ENCODE peak calls at places on chromosome 13, in four cellular contexts. X is colonic mucosa, A is suprapubic skin, C is A549. S is an unnamed sample. For H3K4me1, the result is how much of the 10 kb centered on the place peaks cover.

GRCh38 chr13:113405481-113406300 is 41.8 kb upstream of the GRTP1 start:
- DNase-seq in A (peak), C (no peak), X (no peak), S (no peak)

GRCh38 chr13:112102243-112102642 is 35.3 kb downstream of the SOX1 start:
- DNase-seq in A (no peak), C (no peak), X (no peak), S (no peak)

GRCh38 chr13:46172531-46172991 is 9.4 kb downstream of the LCP1 start:
- DNase-seq in C (no peak), X (no peak), A (no peak), S (peak)

GRCh38 chr13:20426766-20427448 is 98.8 kb downstream of the CRYL1 start:
- DNase-seq in C (no peak), A (no peak), X (no peak), S (no peak)

GRCh38 chr13:71867101-71867814 is at the start of gene DACH1:
- DNase-seq in C (no peak), X (peak), A (peak), S (no peak)

GRCh38 chr13:110226051-110226562 is 80.8 kb downstream of the COL4A1 start:
- DNase-seq in A (no peak), X (no peak), C (no peak), S (no peak)

GRCh38 chr13:44573790-44574465 is 2.2 kb downstream of the TSC22D1 start:
- DNase-seq in C (peak), A (no peak), X (no peak), S (peak)

GRCh38 chr13:59352600-59352999 is 811.1 kb downstream of the DIAPH3 start:
- DNase-seq in X (no peak), A (no peak), C (no peak), S (no peak)

GRCh38 chr13:44017756-44018309 is 138.1 kb downstream of the LACC1 start:
- DNase-seq in A (no peak), X (no peak), C (no peak), S (no peak)

GRCh38 chr13:87255394-87255793 is 415.8 kb upstream of the SLITRK5 start:
- DNase-seq in X (no peak), C (no peak), A (no peak), S (no peak)

GRCh38 chr13:75226755-75227435 is 255.1 kb downstream of the TBC1D4 start:
- DNase-seq in A (no peak), X (no peak), C (no peak), S (peak)

GRCh38 chr13:110213461-110214074 is 93.4 kb downstream of the COL4A1 start:
- DNase-seq in A (no peak), C (no peak), X (no peak), S (no peak)

GRCh38 chr13:93635687-93636086 is 409.1 kb downstream of the GPC6 start:
- DNase-seq in C (no peak), X (no peak), A (no peak), S (no peak)

GRCh38 chr13:21117104-21117809 is 55.9 kb upstream of the LATS2 start:
- DNase-seq in C (no peak), A (no peak), X (no peak), S (no peak)

GRCh38 chr13:98482476-98483444 is 94.1 kb downstream of the STK24 start:
- DNase-seq in C (no peak), A (no peak), X (peak), S (no peak)

GRCh38 chr13:31629085-31629785 is 110.1 kb upstream of the RXFP2 start:
- DNase-seq in X (no peak), A (no peak), C (no peak), S (no peak)

GRCh38 chr13:43838909-43839308 is 40.6 kb downstream of the CCDC122 start:
- DNase-seq in A (no peak), X (no peak), C (no peak), S (no peak)

GRCh38 chr13:53782400-53783030 is 753.9 kb downstream of the OLFM4 start:
- DNase-seq in C (peak), A (no peak), X (peak), S (peak)

GRCh38 chr13:113142876-113143275 is 15.6 kb upstream of the PROZ start:
- DNase-seq in X (no peak), C (no peak), A (no peak), S (no peak)

GRCh38 chr13:19088416-19088815 is 93.2 kb downstream of the TUBA3C start:
- DNase-seq in C (no peak), A (no peak), X (no peak), S (no peak)

GRCh38 chr13:31862828-31863227 is 123.5 kb downstream of the RXFP2 start:
- DNase-seq in C (no peak), A (no peak), X (no peak), S (no peak)

GRCh38 chr13:102944821-102945220 is 99.0 kb downstream of the ERCC5 start:
- DNase-seq in C (no peak), X (no peak), A (no peak), S (no peak)

GRCh38 chr13:113647351-113648217 is 10.4 kb downstream of the ATP4B start:
- DNase-seq in X (peak), A (peak), C (peak), S (no peak)

GRCh38 chr13:97648171-97648880 is 214.4 kb downstream of the RAP2A start:
- DNase-seq in A (no peak), X (no peak), C (no peak), S (no peak)

GRCh38 chr13:31161583-31162150 is at the start of gene HSPH1:
- DNase-seq in A (peak), X (peak), C (peak), S (peak)

GRCh38 chr13:42219051-42219450 is 52.9 kb upstream of the AKAP11 start:
- DNase-seq in A (no peak), C (no peak), X (no peak), S (no peak)

GRCh38 chr13:72304121-72304745 is 423.2 kb downstream of the MZT1 start:
- DNase-seq in X (no peak), A (no peak), C (no peak), S (no peak)

GRCh38 chr13:43986395-43986794 is 106.7 kb downstream of the LACC1 start:
- DNase-seq in X (no peak), A (no peak), C (no peak), S (no peak)

GRCh38 chr13:44068737-44069136 is 189.0 kb downstream of the LACC1 start:
- DNase-seq in A (no peak), C (no peak), X (no peak), S (no peak)

GRCh38 chr13:79393564-79394249 is 12.3 kb downstream of the RBM26 start:
- DNase-seq in A (no peak), X (peak), C (no peak), S (peak)

GRCh38 chr13:24605923-24606372 is 74.3 kb upstream of the ATP12A start:
- DNase-seq in X (no peak), C (no peak), A (no peak), S (peak)

GRCh38 chr13:34391071-34391470 is 551.0 kb upstream of the NBEA start:
- DNase-seq in C (peak), X (no peak), A (no peak), S (no peak)

GRCh38 chr13:30730526-30730925 is 4.8 kb upstream of the ALOX5AP start:
- DNase-seq in A (no peak), C (no peak), X (no peak), S (no peak)

GRCh38 chr13:98565726-98566577 is 11.0 kb downstream of the STK24 start:
- DNase-seq in X (peak), C (no peak), A (no peak), S (no peak)

DNA sequence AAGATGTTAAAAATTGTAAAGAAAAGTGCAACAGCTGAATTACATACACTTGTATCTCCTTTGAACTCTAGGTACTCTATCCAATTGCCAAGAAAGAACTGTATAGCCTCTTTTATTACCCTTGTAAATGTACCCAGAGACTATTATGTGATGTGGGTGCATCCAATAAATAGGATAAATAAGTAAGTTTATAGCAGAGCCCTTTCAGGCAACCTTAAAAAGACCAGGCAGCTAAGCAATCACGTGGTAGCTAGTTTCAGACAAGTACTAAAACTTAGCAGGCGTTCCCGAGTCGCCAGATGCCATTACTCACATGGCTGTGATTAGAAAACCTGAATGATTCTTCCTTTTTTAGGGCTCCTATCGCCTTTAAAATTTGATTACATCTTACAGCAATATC is 1303.1 kb downstream of the EFNB2 start:
- DNase-seq in C (no peak), X (no peak), A (no peak), S (no peak)
- H3K4me1 ChIP-seq in C (under half), X (under half), A (under half), S (under half)

DNA sequence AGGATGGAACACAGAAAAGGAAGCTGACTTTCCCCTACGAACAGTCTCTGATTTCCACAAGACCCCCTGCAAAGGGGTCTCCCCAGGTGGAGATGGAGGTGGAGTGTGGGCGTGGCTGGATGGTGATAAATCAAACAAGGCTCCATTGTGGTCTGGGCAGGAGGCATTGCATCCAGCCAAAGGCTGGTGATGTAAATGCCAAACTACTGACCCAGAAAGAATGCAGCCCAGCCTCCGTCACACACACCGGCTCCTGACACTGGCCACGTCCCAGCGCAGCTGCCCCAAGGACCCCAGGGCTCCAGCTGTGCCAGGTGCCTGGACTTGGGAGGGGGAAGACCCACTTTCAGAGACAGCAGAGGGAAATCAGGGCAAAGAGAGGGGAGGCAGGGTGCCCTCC is 6.3 kb downstream of the SLC7A1 start:
- DNase-seq in C (no peak), X (no peak), A (no peak), S (no peak)
- H3K4me1 ChIP-seq in C (under half), X (under half), A (half or more), S (under half)

DNA sequence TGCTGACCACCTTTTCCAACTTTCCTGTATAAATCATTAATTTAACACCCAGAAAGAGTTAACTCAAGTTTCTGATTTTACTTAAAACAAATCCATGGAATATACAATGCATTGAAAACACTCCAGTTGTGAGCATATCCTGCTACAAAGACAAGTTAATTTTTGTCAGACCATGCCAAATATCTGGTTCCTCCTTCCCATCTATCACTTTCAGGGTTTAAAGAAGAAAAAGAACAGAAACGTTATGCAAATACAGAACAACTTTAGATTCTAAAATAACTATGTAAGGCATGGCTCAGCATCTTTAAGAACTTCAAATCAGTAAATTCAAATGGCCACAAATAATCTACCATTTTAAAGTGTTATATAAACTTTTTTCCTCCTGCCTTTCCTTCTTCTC is 14.9 kb downstream of the MRPS31 start:
- DNase-seq in C (no peak), A (no peak), X (no peak), S (no peak)
- H3K4me1 ChIP-seq in C (under half), A (under half), X (under half), S (under half)

GRCh38 chr13:73767747-73768315 is 366.4 kb downstream of the KLF12 start:
- DNase-seq in A (no peak), X (peak), C (no peak), S (peak)
- H3K4me1 ChIP-seq in A (under half), X (under half), C (under half), S (under half)

GRCh38 chr13:74131206-74131605 is 3.0 kb downstream of the KLF12 start:
- DNase-seq in X (no peak), A (no peak), C (no peak), S (no peak)
- H3K4me1 ChIP-seq in X (under half), A (under half), C (under half), S (half or more)

DNA sequence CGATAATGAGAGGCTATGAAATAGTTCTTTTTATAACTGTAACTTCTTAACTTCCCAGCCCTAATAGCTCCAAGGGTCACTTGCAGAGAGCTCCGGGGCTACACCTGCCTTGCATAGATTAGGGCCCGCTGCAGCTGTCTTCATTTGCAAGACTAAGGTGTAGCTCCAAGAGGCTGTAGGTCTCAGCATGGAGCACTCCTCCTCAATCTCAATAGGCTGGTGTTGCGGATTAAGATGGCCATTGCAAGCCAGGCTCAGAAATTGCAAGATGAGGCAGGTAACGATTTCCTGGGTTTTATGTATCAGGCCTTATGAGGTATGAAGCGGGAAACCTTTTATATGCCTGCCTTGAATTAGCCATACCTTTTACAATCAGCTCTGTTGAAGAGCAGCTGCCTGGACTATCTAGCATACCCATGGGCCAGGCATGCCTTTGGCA is 185.7 kb downstream of the TM9SF2 start:
- DNase-seq in C (no peak), X (peak), A (no peak), S (no peak)
- H3K4me1 ChIP-seq in C (under half), X (under half), A (under half), S (under half)

DNA sequence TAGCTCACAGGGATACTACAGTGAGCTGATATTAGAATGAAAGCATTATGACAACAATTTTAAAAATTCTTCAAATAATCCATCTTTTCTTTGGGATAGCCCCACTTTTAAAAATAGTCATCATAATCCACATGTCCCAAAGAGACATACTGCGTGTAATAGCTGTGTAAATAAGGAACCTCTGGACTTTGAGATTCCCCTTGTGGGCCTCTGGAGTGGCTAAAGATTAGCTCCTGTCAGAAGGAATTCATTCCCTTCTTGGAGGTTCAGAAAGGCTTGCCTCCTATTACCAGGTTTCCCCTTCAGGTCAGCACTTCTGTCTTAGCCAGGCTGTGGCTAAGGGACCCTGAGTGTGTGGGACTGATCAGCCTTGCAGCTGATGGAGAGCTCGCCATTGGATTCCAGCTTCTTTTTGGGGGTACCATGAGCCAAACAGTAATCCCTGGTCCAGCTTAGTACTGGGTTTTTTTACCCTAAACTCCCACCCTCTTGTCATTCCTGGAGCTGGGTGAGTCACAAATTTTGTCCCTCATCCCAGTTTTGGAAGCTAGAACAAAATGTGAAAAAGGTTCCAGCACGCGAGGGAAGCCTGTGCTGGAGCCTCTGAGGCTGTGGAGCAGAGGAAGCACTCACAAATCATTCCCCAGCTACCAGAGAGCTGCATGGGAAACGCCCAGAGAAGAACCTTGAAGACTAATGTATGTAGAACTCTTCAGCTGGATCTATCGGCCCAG is 96.6 kb downstream of the RNASEH2B start:
- DNase-seq in A (no peak), C (no peak), X (no peak), S (no peak)
- H3K4me1 ChIP-seq in A (under half), C (under half), X (under half), S (under half)

GRCh38 chr13:50893211-50893852 is 16.3 kb upstream of the RNASEH2B start:
- DNase-seq in C (no peak), A (no peak), X (no peak), S (peak)
- H3K4me1 ChIP-seq in C (under half), A (under half), X (under half), S (under half)